ENCODE peak calls at places on chromosomes 13 and 19, in eight cellular contexts. U is activated CD4-positive, alpha-beta T cell treated with anti-CD3 and anti-CD28 coated beads, Interleukin-2, amount 50 U/mL, for 24 hours; A is endothelial cell; G is NCI-H524; M is stimulated activated CD4-positive, alpha-beta T cell treated with anti-CD3 and anti-CD28 coated beads, Interleukin-1b, Interleukin-23, amount 100 ng/mL, for 1 hour; I is psoas muscle; F is occipital lobe; J is ACHN. C is an unnamed sample.

GRCh38 chr13:60111726-60112125 is 52.0 kb downstream of the DIAPH3 start:
- DNase-seq in U (no peak), A (no peak), G (no peak), M (no peak), I (no peak), F (no peak), J (no peak), C (no peak)

GRCh38 chr13:111917901-111918300 is 149.0 kb upstream of the SOX1 start:
- DNase-seq in U (no peak), A (no peak), G (no peak), M (no peak), I (no peak), F (no peak), J (no peak), C (no peak)

GRCh38 chr19:34475975-34476594 is 5.5 kb upstream of the WTIP start:
- DNase-seq in U (no peak), A (no peak), G (no peak), M (no peak), I (no peak), F (no peak), J (no peak), C (no peak)

GRCh38 chr13:26370495-26370990 is 116.6 kb downstream of the CDK8 start:
- DNase-seq in U (no peak), A (no peak), G (no peak), M (no peak), I (no peak), F (no peak), J (no peak), C (no peak)

GRCh38 chr19:6723108-6723618 is 2.7 kb upstream of the C3 start:
- DNase-seq in U (no peak), A (no peak), G (no peak), M (no peak), I (peak; percentile 69), F (no peak), J (peak; percentile 18), C (no peak)

GRCh38 chr19:43778651-43779050 is 2.1 kb downstream of the KCNN4 start:
- DNase-seq in U (no peak), A (no peak), G (peak; percentile 13), M (no peak), I (no peak), F (no peak), J (no peak), C (no peak)

GRCh38 chr13:32852568-32852967 is 163.7 kb upstream of the KL start:
- DNase-seq in U (no peak), A (no peak), G (no peak), M (no peak), I (no peak), F (no peak), J (no peak), C (no peak)

GRCh38 chr13:112058519-112058873 is 8.5 kb upstream of the SOX1 start:
- DNase-seq in U (no peak), A (no peak), G (no peak), M (no peak), I (no peak), F (no peak), J (no peak), C (no peak)

GRCh38 chr19:13796301-13797057 is 1.2 kb downstream of the ZSWIM4 start:
- DNase-seq in U (no peak), A (no peak), G (no peak), M (no peak), I (peak; percentile 82), F (peak; percentile 16), J (peak; percentile 93), C (no peak)

GRCh38 chr19:50818859-50819472 is 4.6 kb downstream of the KLK1 start:
- DNase-seq in U (no peak), A (no peak), G (no peak), M (no peak), I (no peak), F (no peak), J (no peak), C (no peak)

C was measured in activated CD8-positive, alpha-beta memory T cell treated with anti-CD3 and anti-CD28 coated beads for 48 hours.